ENCODE peak calls at places on chromosomes 7 and 10, in eight cellular contexts. R, H, K, M, W, G, F and Z are unnamed samples.

GRCh38 chr7:100483728-100484635 is at the start of gene NYAP1:
- DNase-seq in F (no peak), K (peak), M (no peak), R (no peak), W (no peak), G (no peak), H (peak), Z (peak)

GRCh38 chr7:27175005-27175625 is 995 bp upstream of the HOXA10 start:
- DNase-seq in H (no peak), K (peak), F (peak), G (no peak), W (no peak), R (peak), M (no peak), Z (peak)

GRCh38 chr7:18580945-18581344 is 85.4 kb downstream of the HDAC9 start:
- DNase-seq in R (no peak), K (no peak), W (no peak), H (no peak), F (no peak), M (no peak), G (no peak), Z (no peak)

GRCh38 chr10:111114931-111115500 is 38.2 kb downstream of the ADRA2A start:
- DNase-seq in H (no peak), M (no peak), G (no peak), K (no peak), W (no peak), F (no peak), R (no peak), Z (no peak)

GRCh38 chr10:118072840-118073239 is 26.1 kb upstream of the RAB11FIP2 start:
- DNase-seq in F (no peak), W (no peak), R (no peak), M (no peak), H (no peak), K (no peak), G (no peak), Z (no peak)

GRCh38 chr10:75020168-75020567 is 91.3 kb upstream of the SAMD8 start:
- DNase-seq in K (no peak), H (no peak), W (no peak), R (no peak), G (no peak), F (no peak), M (no peak), Z (no peak)

GRCh38 chr10:93435621-93436385 is 46.3 kb downstream of the MYOF start:
- DNase-seq in H (no peak), W (no peak), R (no peak), K (no peak), F (no peak), G (peak), M (no peak), Z (no peak)

GRCh38 chr7:142375710-142376313 is 118.0 kb upstream of the PRSS58 start:
- DNase-seq in R (no peak), K (peak), M (no peak), F (no peak), H (no peak), W (no peak), G (no peak), Z (no peak)

GRCh38 chr7:6392712-6393666 is 54.8 kb downstream of the DAGLB start:
- DNase-seq in R (peak), K (no peak), F (peak), H (peak), W (no peak), M (no peak), G (peak), Z (peak)

GRCh38 chr7:41792099-41792498 is 89.2 kb upstream of the INHBA start:
- DNase-seq in W (no peak), G (no peak), R (peak), K (no peak), F (no peak), M (no peak), H (no peak), Z (no peak)

GRCh38 chr7:153381275-153382119 is 621.9 kb downstream of the ACTR3B start:
- DNase-seq in H (peak), F (no peak), G (no peak), W (no peak), K (peak), M (peak), R (no peak), Z (peak)

GRCh38 chr10:120824864-120825263 is 26.3 kb upstream of the WDR11 start:
- DNase-seq in K (peak), H (no peak), R (no peak), W (no peak), G (peak), M (no peak), F (no peak), Z (peak)

GRCh38 chr7:142583424-142583823 is 165.8 kb upstream of the PRSS1 start:
- DNase-seq in F (no peak), R (peak), M (no peak), G (peak), H (no peak), W (peak), K (no peak), Z (no peak)

GRCh38 chr10:48470893-48471805 is 133.7 kb downstream of the ARHGAP22 start:
- DNase-seq in M (no peak), F (no peak), G (no peak), H (peak), K (peak), R (peak), W (no peak), Z (no peak)